ENCODE peak calls at places on chromosomes 3 and 15, in four cellular contexts. E is CD8-positive, alpha-beta T cell; P is psoas muscle; V is body of pancreas. A is an unnamed sample.

GRCh38 chr3:44865272-44866005 is 3.7 kb downstream of the TMEM42 start:
- DNase-seq in E (peak; percentile 25), P (no peak), V (no peak), A (no peak)

GRCh38 chr3:11661827-11662226 is 18.1 kb upstream of the VGLL4 start:
- DNase-seq in E (no peak), P (no peak), V (peak; percentile 60), A (no peak)

GRCh38 chr15:93043621-93044300 is 45.2 kb downstream of the RGMA start:
- DNase-seq in E (no peak), P (peak; percentile 6), V (no peak), A (no peak)

GRCh38 chr15:62782100-62782791 is 260.3 kb upstream of the TPM1 start:
- DNase-seq in E (no peak), P (peak; percentile 57), V (peak; percentile 87), A (no peak)

GRCh38 chr15:45743309-45744041 is 108.6 kb downstream of the SQOR start:
- DNase-seq in E (no peak), P (no peak), V (no peak), A (no peak)

GRCh38 chr3:188792788-188793187 is 379.0 kb upstream of the TPRG1 start:
- DNase-seq in E (no peak), P (peak; percentile 41), V (peak; percentile 13), A (no peak)

GRCh38 chr3:46393554-46394434 is 13.1 kb downstream of the CCR5AS start:
- DNase-seq in E (no peak), P (no peak), V (no peak), A (no peak)

GRCh38 chr3:113533534-113533892 is 1.2 kb downstream of the SIDT1 start:
- DNase-seq in E (peak; percentile 54), P (no peak), V (no peak), A (no peak)

GRCh38 chr3:145094355-145094941 is 1066.5 kb downstream of the PLOD2 start:
- DNase-seq in E (no peak), P (no peak), V (no peak), A (peak; percentile 3)

GRCh38 chr3:167113466-167113865 is 266.6 kb downstream of the ZBBX start:
- DNase-seq in E (no peak), P (no peak), V (no peak), A (no peak)

GRCh38 chr3:150255416-150255815 is 152.7 kb upstream of the TSC22D2 start:
- DNase-seq in E (no peak), P (peak; percentile 49), V (peak; percentile 81), A (no peak)

GRCh38 chr3:10808130-10808735 is 7.8 kb upstream of the SLC6A11 start:
- DNase-seq in E (no peak), P (no peak), V (no peak), A (no peak)

GRCh38 chr3:85821130-85821756 is 862.5 kb downstream of the CADM2 start:
- DNase-seq in E (no peak), P (no peak), V (peak; percentile 16), A (peak; percentile 3)

GRCh38 chr3:72273615-72274014 is 488.7 kb upstream of the PROK2 start:
- DNase-seq in E (no peak), P (no peak), V (no peak), A (no peak)

GRCh38 chr3:15875016-15875689 is 77.4 kb upstream of the ANKRD28 start:
- DNase-seq in E (no peak), P (no peak), V (no peak), A (no peak)

GRCh38 chr3:182789371-182789770 is 3.9 kb upstream of the ATP11B start:
- DNase-seq in E (no peak), P (no peak), V (no peak), A (no peak)

GRCh38 chr3:184145120-184145524 is 10.0 kb downstream of the EIF2B5 start:
- DNase-seq in E (peak; percentile 40), P (no peak), V (peak; percentile 66), A (no peak)

GRCh38 chr3:41202834-41203345 is 3.6 kb downstream of the CTNNB1 start:
- DNase-seq in E (no peak), P (no peak), V (peak; percentile 23), A (no peak)

GRCh38 chr15:66879511-66879910 is 177.5 kb downstream of the SMAD6 start:
- DNase-seq in E (no peak), P (no peak), V (no peak), A (no peak)

GRCh38 chr15:60972866-60973265 is 256.2 kb downstream of the RORA start:
- DNase-seq in E (no peak), P (no peak), V (no peak), A (no peak)

GRCh38 chr3:40580494-40581091 is 55.8 kb downstream of the ZNF621 start:
- DNase-seq in E (peak; percentile 60), P (peak; percentile 56), V (peak; percentile 58), A (peak; percentile 27)

GRCh38 chr3:107690522-107691138 is 167.9 kb downstream of the BBX start:
- DNase-seq in E (no peak), P (no peak), V (no peak), A (peak; percentile 30)

GRCh38 chr3:48023377-48023776 is 7.2 kb upstream of the MAP4 start:
- DNase-seq in E (no peak), P (no peak), V (no peak), A (no peak)

GRCh38 chr3:49869525-49870126 is at the start of gene CAMKV:
- DNase-seq in E (no peak), P (no peak), V (peak; percentile 25), A (no peak)

GRCh38 chr15:73858062-73858461 is 15.3 kb upstream of the TBC1D21 start:
- DNase-seq in E (no peak), P (no peak), V (no peak), A (no peak)

GRCh38 chr3:127408684-127409420 is 121.0 kb upstream of the PRR20G start:
- DNase-seq in E (no peak), P (no peak), V (no peak), A (no peak)

GRCh38 chr3:161854232-161854771 is 357.7 kb downstream of the OTOL1 start:
- DNase-seq in E (no peak), P (no peak), V (no peak), A (no peak)

GRCh38 chr3:72310028-72310987 is 525.4 kb upstream of the PROK2 start:
- DNase-seq in E (no peak), P (no peak), V (peak; percentile 37), A (peak; percentile 59)

GRCh38 chr3:170848294-170848917 is 21.6 kb downstream of the RPL22L1 start:
- DNase-seq in E (no peak), P (no peak), V (no peak), A (no peak)
- TF ChIP-seq CTCF in E (no peak), P (peak; percentile 22), V (peak; percentile 48), A (no peak)

DNA sequence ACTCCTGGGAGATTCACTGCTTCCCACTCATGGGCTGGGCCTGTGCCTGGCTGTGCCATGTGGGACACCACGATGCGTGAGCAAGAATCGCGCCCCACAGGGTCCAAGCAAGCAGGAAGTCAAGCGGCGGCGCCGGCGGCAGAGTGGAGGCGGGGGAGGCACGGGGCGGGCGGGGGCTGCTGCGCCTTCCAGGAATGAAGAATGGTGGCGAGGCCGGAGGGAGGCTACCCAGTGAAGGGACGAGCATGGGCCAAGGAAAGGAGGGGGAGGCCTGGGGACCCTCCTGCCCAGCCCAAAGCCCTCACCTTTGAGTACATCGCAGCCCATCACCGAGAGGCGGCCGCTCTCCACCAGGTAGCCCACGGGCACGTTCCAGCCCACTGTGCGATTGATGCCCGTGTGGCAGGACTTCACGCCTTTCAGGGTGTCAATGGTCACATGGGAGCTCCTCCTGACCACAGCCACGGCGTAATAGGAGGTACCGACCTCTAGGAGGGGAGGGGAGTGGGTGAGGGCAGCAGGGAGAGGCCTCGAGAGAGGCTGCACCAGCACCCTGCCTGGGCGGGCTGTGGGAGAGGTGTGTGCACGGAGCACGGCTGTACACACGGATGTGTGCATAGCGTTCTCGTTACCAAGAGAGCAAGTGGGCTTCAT is 5.5 kb downstream of the MELTF start:
- DNase-seq in E (no peak), P (no peak), V (no peak), A (no peak)
- H3K4me3 ChIP-seq in E (no peak overlapping the region), P (no peak overlapping the region), V (no peak overlapping the region), A (no peak overlapping the region)

DNA sequence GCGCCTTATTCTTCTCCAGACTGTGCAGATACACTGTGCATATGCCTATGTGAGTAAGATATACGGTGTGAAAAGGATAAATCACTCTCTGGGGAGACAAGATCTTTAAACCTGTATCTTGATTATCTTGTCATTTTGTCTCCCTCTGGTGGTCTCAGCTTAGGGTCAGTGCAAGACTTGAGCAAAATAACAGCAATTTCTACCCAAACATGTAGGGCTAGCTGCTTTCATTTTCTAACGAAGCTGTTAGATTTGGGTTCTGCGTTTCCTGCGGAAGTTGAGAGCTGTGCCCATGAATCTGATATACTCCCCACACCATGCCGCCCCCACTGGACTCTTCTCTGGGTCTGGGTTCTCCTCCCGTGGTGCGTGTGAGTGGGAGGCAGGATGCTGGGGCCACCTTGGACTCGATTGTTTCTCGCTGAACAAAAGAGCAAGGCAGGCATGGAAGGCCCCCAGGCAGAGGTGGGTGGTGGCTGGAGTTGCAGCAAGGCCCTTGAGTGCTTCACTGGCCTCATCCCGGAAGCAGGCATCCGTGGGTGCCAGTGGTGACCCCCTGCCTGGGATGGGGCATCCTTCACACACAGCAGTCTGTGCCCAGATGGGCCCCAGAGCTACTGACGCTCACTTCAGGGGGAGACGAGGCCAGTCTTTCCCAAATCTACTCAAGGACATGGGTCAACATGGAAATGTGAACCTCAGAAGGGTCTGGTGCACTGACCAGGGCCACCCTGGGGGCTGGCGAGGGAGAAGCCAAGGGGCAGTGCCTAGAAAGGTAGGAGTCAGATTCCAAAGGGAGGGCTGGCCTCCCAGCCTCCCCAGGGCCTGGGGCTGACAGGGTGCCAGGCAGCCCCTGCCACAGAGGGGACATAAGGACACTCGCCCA is 179.6 kb downstream of the NSMCE3 start:
- DNase-seq in E (no peak), P (no peak), V (no peak), A (no peak)
- TF ChIP-seq CTCF in E (no peak), P (no peak), V (no peak), A (peak; percentile 17)

DNA sequence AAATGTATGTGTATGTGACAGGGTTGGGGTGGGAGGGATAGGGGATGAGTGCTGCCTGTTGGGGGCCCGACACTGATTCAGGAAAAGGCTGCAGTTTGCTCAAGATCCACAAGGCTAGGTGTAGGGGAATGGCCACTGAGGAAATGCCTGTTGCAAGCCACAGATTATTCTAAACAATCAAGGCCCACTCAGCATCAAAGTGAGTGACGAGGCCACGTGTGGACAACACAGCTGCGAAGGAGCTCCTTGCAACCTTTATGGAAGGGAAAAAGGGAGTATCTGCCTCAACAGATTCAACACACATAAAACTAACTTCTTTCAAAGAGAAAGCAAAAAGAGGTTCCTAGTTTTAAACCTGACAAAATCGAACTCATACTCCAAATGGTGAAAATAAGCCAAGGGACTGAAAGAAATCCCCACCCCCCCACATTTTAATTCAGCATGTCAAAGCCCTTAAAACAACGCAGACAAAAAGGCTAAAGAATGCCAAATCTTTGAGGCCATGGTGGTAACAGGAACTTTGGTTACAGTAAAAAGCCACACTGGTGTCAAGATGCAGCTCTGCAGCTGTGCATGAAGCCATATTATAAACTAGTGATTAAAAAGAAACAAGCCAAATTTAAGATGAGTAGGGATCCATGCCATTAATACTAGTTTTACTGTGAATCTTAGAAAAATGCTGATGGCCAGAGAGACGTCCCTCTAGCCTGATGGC is 3.6 kb downstream of the POLG start:
- DNase-seq in E (no peak), P (no peak), V (no peak), A (no peak)
- H3K4me3 ChIP-seq in E (no peak overlapping the region), P (peak overlapping the region; percentile 12), V (no peak overlapping the region), A (no peak overlapping the region)